ENCODE peak calls at places on chromosomes 4 and X, in ten cellular contexts. D, E, V, J, T, K, Q, B, R and Z are unnamed samples.

GRCh38 chrX:122565952-122566351 is 618.1 kb upstream of the GRIA3 start:
- DNase-seq in D (peak), E (no peak), V (peak), J (no peak), T (peak), K (peak), Q (no peak), B (no peak), R (peak), Z (peak)

GRCh38 chrX:74540635-74541249 is 73.7 kb downstream of the RLIM start:
- DNase-seq in D (no peak), E (no peak), V (no peak), J (no peak), T (no peak), K (no peak), Q (no peak), B (no peak), R (no peak), Z (no peak)

GRCh38 chr4:1105662-1106061 is 7.7 kb downstream of the RNF212 start:
- DNase-seq in D (peak), E (no peak), V (no peak), J (no peak), T (no peak), K (no peak), Q (no peak), B (no peak), R (no peak), Z (no peak)

GRCh38 chr4:153757407-153757806 is 2.4 kb downstream of the RNF175 start:
- DNase-seq in D (peak), E (no peak), V (no peak), J (no peak), T (no peak), K (no peak), Q (no peak), B (no peak), R (no peak), Z (no peak)

GRCh38 chrX:10022580-10023245 is 55.6 kb downstream of the CLDN34 start:
- DNase-seq in D (peak), E (no peak), V (peak), J (no peak), T (peak), K (peak), Q (no peak), B (no peak), R (no peak), Z (peak)

GRCh38 chr4:107913283-107913899 is 18.0 kb upstream of the CYP2U1 start:
- DNase-seq in D (peak), E (no peak), V (peak), J (no peak), T (peak), K (peak), Q (peak), B (peak), R (peak), Z (no peak)

GRCh38 chr4:83267121-83267834 is 17.3 kb downstream of the COQ2 start:
- DNase-seq in D (peak), E (peak), V (peak), J (no peak), T (peak), K (peak), Q (no peak), B (no peak), R (no peak), Z (no peak)

GRCh38 chr4:175369087-175369486 is 443.0 kb downstream of the GPM6A start:
- DNase-seq in D (peak), E (no peak), V (no peak), J (no peak), T (peak), K (peak), Q (no peak), B (no peak), R (peak), Z (no peak)

GRCh38 chr4:6763330-6763851 is 19.1 kb upstream of the KIAA0232 start:
- DNase-seq in D (no peak), E (no peak), V (peak), J (no peak), T (no peak), K (no peak), Q (peak), B (no peak), R (no peak), Z (no peak)

GRCh38 chr4:86156526-86156925 is 203.3 kb downstream of the MAPK10 start:
- DNase-seq in D (no peak), E (no peak), V (no peak), J (no peak), T (no peak), K (no peak), Q (no peak), B (no peak), R (no peak), Z (no peak)

DNA sequence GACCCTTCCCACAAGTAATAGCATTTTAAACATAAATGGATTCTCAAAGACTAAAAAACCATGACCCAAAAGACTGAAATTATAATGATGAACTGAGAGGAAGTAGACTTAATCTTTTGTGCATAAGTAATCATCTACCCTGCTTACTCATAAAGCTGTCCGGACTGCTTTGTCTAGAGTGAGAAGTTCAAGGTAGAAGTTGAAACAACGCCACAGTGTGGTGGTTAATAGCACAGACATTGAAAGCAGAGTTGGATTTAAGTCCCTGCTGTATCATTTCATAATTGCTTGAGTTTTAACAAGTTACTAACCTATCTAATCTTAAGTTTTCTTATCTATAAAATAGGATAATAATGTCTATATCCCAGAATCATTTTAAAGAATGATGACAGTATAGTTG is 346.5 kb downstream of the CENPC start:
- DNase-seq in D (peak), E (no peak), V (peak), J (no peak), T (peak), K (peak), Q (no peak), B (no peak), R (no peak), Z (no peak)
- TF ChIP-seq CTCF in D (peak), E (no peak), V (no peak), J (peak), T (no peak), K (no peak), Q (no peak), B (no peak), R (no peak), Z (peak)

GRCh38 chr4:36467670-36468069 is 186.3 kb downstream of the DTHD1 start:
- DNase-seq in D (no peak), E (no peak), V (no peak), J (no peak), T (no peak), K (no peak), Q (no peak), B (no peak), R (no peak), Z (no peak)
- TF ChIP-seq CTCF in D (no peak), E (no peak), V (no peak), J (no peak), T (no peak), K (no peak), Q (no peak), B (no peak), R (no peak), Z (no peak)

DNA sequence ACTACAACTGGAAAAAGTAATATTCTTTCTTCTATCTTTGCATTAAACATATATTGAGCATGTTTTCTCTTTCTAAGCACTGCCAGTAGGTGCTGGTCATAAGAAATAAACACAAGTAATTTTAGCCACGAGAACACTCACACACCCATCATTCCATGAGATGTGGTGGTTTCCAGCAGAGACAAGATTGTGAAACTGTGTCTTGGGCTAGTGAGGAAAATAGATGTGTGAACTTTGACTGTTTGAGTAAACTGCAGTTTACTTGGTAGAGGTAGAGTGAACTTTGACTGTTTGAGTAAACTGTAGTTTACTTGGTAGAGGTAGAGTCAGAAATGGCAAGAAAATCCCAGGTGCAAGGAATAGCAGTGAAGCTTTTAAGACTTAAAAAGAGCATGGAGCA is 300.9 kb upstream of the HS3ST1 start:
- DNase-seq in D (peak), E (no peak), V (peak), J (no peak), T (no peak), K (peak), Q (peak), B (no peak), R (no peak), Z (no peak)
- TF ChIP-seq CTCF in D (no peak), E (no peak), V (no peak), J (no peak), T (no peak), K (no peak), Q (no peak), B (no peak), R (no peak), Z (no peak)

GRCh38 chrX:100409316-100410082 is 574 bp downstream of the PCDH19 start:
- DNase-seq in D (peak), E (no peak), V (no peak), J (no peak), T (no peak), K (peak), Q (no peak), B (no peak), R (no peak), Z (no peak)

GRCh38 chrX:100410083-100410590 is at the start of gene PCDH19:
- DNase-seq in D (peak), E (peak), V (peak), J (peak), T (peak), K (peak), Q (peak), B (peak), R (no peak), Z (peak)

GRCh38 chrX:100410901-100411801 is 1.1 kb upstream of the PCDH19 start:
- DNase-seq in D (no peak), E (no peak), V (no peak), J (peak), T (no peak), K (no peak), Q (no peak), B (no peak), R (no peak), Z (no peak)

GRCh38 chrX:100411802-100412333 is 1.8 kb upstream of the PCDH19 start:
- DNase-seq in D (no peak), E (no peak), V (no peak), J (no peak), T (no peak), K (no peak), Q (no peak), B (no peak), R (no peak), Z (no peak)

DNA sequence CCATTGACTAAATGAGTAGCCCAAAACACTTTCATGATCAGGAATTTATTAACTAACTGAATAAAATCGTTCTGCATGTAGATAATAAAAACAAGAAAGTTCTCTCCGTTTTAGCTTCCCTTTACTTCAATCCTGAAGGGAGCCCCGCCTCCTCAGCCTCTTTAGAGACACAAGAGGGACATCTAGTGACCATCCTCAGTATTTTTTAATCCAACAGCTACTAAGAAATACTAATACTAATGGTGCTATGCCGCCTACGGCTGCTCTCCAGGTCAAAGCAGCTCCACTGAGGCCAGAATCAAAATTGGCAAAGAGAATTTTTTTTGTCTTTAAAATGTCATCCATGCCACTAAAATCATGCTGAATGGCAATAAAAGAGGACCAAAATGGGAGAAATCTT is 3.2 kb upstream of the PCDH19 start:
- DNase-seq in D (peak), E (no peak), V (peak), J (peak), T (peak), K (peak), Q (peak), B (peak), R (no peak), Z (no peak)
- TF ChIP-seq CTCF in D (peak), E (no peak), V (peak), J (peak), T (peak), K (peak), Q (peak), B (no peak), R (peak), Z (peak)